ENCODE peak calls at places on chromosomes 3 and 15, in eight cellular contexts. X is stomach, D is SK-N-MC, E is endothelial cell of umbilical vein, H is GM23338, U is spleen, C is transverse colon, S is Panc1. M is an unnamed sample.
A peak's percentile ranks its signal among the peaks of the same experiment; 100 is the strongest.

GRCh38 chr3:170356596-170357175 is 829 bp upstream of the SKIL start:
- DNase-seq in X (peak; percentile 87), D (no peak), E (peak; percentile 81), H (peak; percentile 90), U (peak; percentile 96), C (peak; percentile 89), S (no peak), M (peak; percentile 90)

GRCh38 chr15:27582741-27583400 is 516.2 kb downstream of the OCA2 start:
- DNase-seq in X (no peak), D (no peak), E (no peak), H (no peak), U (no peak), C (no peak), S (no peak), M (no peak)

GRCh38 chr3:149970716-149971402 is at the start of gene PFN2:
- DNase-seq in X (peak; percentile 64), D (no peak), E (peak; percentile 74), H (no peak), U (peak; percentile 89), C (peak; percentile 70), S (no peak), M (no peak)

GRCh38 chr3:129934234-129935123 is 40.0 kb upstream of the TRH start:
- DNase-seq in X (no peak), D (peak; percentile 26), E (peak; percentile 47), H (peak; percentile 68), U (peak; percentile 61), C (no peak), S (peak; percentile 35), M (no peak)

GRCh38 chr15:60480149-60480548 is 1.2 kb upstream of the ICE2 start:
- DNase-seq in X (no peak), D (no peak), E (no peak), H (no peak), U (no peak), C (no peak), S (no peak), M (no peak)

GRCh38 chr3:67529915-67530314 is 124.5 kb downstream of the SUCLG2 start:
- DNase-seq in X (no peak), D (no peak), E (no peak), H (no peak), U (no peak), C (no peak), S (no peak), M (no peak)

GRCh38 chr3:142028174-142028833 is 121.0 kb downstream of the TFDP2 start:
- DNase-seq in X (no peak), D (peak; percentile 81), E (peak; percentile 81), H (peak; percentile 95), U (no peak), C (peak; percentile 14), S (peak; percentile 78), M (no peak)

GRCh38 chr15:66298803-66299251 is 5.5 kb downstream of the DIS3L start:
- DNase-seq in X (no peak), D (no peak), E (no peak), H (no peak), U (no peak), C (no peak), S (no peak), M (no peak)

GRCh38 chr15:74318376-74319137 is 48.9 kb downstream of the CYP11A1 start:
- DNase-seq in X (no peak), D (no peak), E (no peak), H (peak; percentile 39), U (no peak), C (no peak), S (no peak), M (no peak)

GRCh38 chr3:107578523-107578922 is 55.8 kb downstream of the BBX start:
- DNase-seq in X (no peak), D (no peak), E (no peak), H (peak; percentile 57), U (no peak), C (no peak), S (no peak), M (no peak)

GRCh38 chr3:148930785-148931184 is 60.6 kb upstream of the GYG1 start:
- DNase-seq in X (no peak), D (no peak), E (no peak), H (no peak), U (no peak), C (no peak), S (no peak), M (no peak)

GRCh38 chr15:101170568-101171350 is 81.1 kb downstream of the CHSY1 start:
- DNase-seq in X (no peak), D (no peak), E (no peak), H (no peak), U (no peak), C (no peak), S (no peak), M (no peak)

GRCh38 chr3:75180235-75180944 is 483.7 kb upstream of the FRG2C start:
- DNase-seq in X (no peak), D (no peak), E (no peak), H (no peak), U (no peak), C (no peak), S (no peak), M (no peak)
- H3K27ac ChIP-seq in X (no peak overlapping the region), D (no peak overlapping the region), E (no peak overlapping the region), H (no peak overlapping the region), U (no peak overlapping the region), C (no peak overlapping the region), S (no peak overlapping the region), M (no peak overlapping the region)

DNA sequence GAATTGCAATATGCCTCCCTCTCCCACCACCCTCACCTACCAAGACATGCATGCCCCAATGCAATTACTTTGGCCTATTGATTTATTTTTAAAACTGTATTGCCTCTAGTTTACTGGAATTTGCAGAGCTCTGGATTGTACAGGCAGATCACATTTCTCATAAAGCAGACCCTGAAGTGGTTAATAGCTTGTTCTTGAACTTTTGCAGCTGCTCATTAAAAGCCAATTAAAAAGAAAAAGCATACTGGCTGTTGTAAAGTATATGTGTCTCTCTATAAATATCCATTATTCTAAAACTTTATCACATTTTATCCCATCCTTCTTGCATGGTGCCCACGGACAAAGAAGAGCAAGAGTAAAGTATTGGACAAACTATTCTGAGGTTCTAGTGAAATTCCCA is 221.5 kb upstream of the TOPAZ1 start:
- DNase-seq in X (no peak), D (no peak), E (no peak), H (no peak), U (no peak), C (no peak), S (no peak), M (no peak)
- TF ChIP-seq POLR2AphosphoS5 in X (no peak), D (no peak), E (no peak), H (no peak), U (no peak), C (no peak), S (no peak), M (no peak)

DNA sequence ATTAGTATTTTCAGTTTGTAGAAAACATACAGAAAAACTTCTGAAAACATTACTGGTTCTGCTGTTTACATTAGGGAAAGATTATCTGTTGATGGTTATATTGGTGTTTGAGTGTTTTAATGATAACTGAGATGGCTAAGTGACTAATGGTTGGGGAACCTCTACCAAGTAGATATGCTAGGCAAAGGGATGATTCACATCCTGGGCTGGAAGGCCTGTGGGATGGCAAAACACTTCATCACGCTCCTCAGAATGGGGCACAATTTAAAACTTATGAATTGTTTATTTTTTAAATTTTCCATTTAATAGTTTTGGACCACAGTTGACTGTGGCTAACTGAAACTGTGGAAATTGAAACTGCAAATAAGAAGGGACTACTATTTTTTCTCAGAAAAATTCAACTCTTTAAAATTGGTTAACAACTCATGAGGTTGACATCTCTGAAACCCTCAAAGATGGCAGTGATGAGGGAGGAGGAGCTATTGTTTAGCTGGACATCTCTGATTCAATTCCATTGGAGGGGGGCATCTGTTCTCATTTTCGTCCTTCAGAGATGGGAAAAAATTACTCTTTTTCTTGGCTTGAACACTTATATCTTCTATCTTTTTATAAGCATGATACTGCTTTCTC is 100.6 kb upstream of the ZBED2 start:
- DNase-seq in X (no peak), D (no peak), E (peak; percentile 40), H (no peak), U (no peak), C (no peak), S (no peak), M (no peak)
- H3K27ac ChIP-seq in X (no peak overlapping the region), D (no peak overlapping the region), E (peak overlapping the region; percentile 40), H (no peak overlapping the region), U (no peak overlapping the region), C (no peak overlapping the region), S (no peak overlapping the region), M (no peak overlapping the region)

GRCh38 chr3:155416500-155417118 is 123.1 kb upstream of the STRIT1 start:
- DNase-seq in X (no peak), D (no peak), E (no peak), H (no peak), U (no peak), C (no peak), S (peak; percentile 8), M (no peak)
- TF ChIP-seq POLR2AphosphoS5 in X (no peak), D (no peak), E (no peak), H (no peak), U (no peak), C (no peak), S (no peak), M (no peak)

DNA sequence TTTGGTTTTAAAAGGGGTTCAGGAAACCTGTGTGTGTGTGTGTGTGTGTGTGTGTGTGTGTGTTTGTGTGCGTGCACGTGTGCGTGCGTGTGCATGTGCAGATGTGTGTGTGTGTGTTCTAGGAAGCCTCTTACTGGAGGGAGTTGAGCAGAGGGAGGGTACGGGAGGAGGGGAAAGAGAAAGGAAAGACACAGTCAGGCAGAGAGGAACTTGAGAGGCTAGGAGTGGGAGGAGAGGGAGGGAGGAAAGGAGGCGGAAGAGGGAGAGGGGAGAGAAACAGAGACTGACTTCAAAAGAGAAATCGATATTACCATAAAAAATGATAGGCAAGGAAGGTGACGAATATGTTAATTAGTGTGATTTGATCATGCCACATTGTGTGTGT is 34.1 kb downstream of the ATP2B2 start:
- DNase-seq in X (no peak), D (no peak), E (no peak), H (peak; percentile 28), U (no peak), C (no peak), S (no peak), M (no peak)
- H3K27ac ChIP-seq in X (no peak overlapping the region), D (no peak overlapping the region), E (no peak overlapping the region), H (no peak overlapping the region), U (no peak overlapping the region), C (no peak overlapping the region), S (no peak overlapping the region), M (no peak overlapping the region)

DNA sequence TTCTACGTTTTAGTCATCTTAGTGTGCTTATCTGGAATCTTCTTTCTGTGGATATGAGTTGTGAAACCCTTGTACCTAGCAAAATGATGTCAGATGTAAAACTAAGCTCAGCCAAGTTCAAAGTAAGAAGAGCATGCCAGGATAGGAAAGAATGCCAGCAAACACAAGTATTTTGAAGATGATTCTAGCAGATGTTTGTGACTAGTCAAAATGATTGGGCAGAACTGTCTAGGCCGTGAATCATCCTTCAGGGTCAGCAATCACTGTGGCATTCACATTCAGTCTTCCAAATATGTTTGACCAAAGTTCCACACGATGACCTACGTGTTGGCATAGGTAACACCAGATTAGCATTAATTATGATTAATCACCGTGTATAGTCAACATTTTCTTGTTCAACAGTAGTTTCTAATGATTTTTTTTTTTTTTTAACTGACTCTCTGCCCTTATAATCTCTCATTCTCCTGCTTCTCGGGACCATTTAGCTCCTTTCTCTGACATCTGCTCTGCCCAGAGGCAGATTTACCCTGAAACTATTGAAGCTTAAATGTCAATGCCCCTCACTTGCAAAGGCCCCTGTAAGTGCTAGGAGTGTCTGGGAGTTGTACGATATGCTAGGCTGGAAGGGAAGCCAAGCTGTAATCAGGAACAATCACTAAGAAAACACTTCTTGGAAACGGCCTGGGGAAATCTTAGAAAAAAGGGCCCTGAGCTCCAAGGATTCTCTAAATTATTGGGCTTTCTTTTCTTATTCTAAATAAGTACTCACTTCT is 5.7 kb upstream of the PLOD2 start:
- DNase-seq in X (no peak), D (no peak), E (peak; percentile 67), H (no peak), U (no peak), C (no peak), S (no peak), M (no peak)
- TF ChIP-seq POLR2AphosphoS5 in X (no peak), D (no peak), E (no peak), H (no peak), U (no peak), C (no peak), S (no peak), M (no peak)